ENCODE peak calls at places on chromosomes 6 and 20, in seven cellular contexts. C is cardiac septum; Z is stimulated activated CD4-positive, alpha-beta T cell treated with anti-CD3 and anti-CD28 coated beads, Interleukin-15, amount 100 ng/mL, for 24 hours; Y is T follicular helper cell; P is Kasumi-1; N is GM12891; A is H4. I is an unnamed sample.

GRCh38 chr6:130958468-130958867 is 104.6 kb downstream of the EPB41L2 start:
- DNase-seq in A (no peak), C (no peak), N (no peak), P (no peak), Z (no peak), Y (no peak), I (no peak)

GRCh38 chr6:15663057-15663638 is 320 bp upstream of the DTNBP1 start:
- DNase-seq in P (no peak), Z (no peak), C (no peak), N (peak; percentile 82), Y (no peak), A (peak; percentile 46), I (peak; percentile 91)

GRCh38 chr20:37095108-37095608 is 639 bp downstream of the RBL1 start:
- DNase-seq in Z (peak; percentile 52), C (no peak), Y (peak; percentile 51), A (no peak), N (peak; percentile 18), P (peak; percentile 58), I (peak; percentile 82)

GRCh38 chr6:41191569-41191968 is 9.4 kb downstream of the TREML2 start:
- DNase-seq in P (peak; percentile 6), C (no peak), N (no peak), A (no peak), Z (peak; percentile 63), Y (no peak), I (peak; percentile 75)

GRCh38 chr6:3627501-3627900 is 124.0 kb downstream of the PXDC1 start:
- DNase-seq in P (no peak), Z (no peak), N (no peak), C (peak; percentile 31), A (no peak), Y (no peak), I (no peak)

GRCh38 chr6:80742481-80742880 is 636.0 kb downstream of the BCKDHB start:
- DNase-seq in N (no peak), C (no peak), Z (no peak), P (peak; percentile 48), A (peak; percentile 41), Y (no peak), I (peak; percentile 67)

GRCh38 chr6:123965894-123966293 is 162.2 kb downstream of the NKAIN2 start:
- DNase-seq in A (peak; percentile 35), P (no peak), C (no peak), Z (no peak), Y (no peak), N (no peak), I (no peak)

GRCh38 chr20:62219101-62219991 is 732 bp downstream of the HRH3 start:
- DNase-seq in C (no peak), N (no peak), Y (no peak), A (no peak), Z (no peak), P (no peak), I (no peak)

GRCh38 chr20:60210779-60211617 is 252.8 kb downstream of the CDH26 start:
- DNase-seq in Z (peak; percentile 74), N (peak; percentile 32), C (peak; percentile 89), Y (peak; percentile 20), P (peak; percentile 49), A (no peak), I (peak; percentile 84)

GRCh38 chr6:119158057-119158848 is 79.8 kb upstream of the FAM184A start:
- DNase-seq in N (no peak), Z (no peak), A (no peak), P (no peak), C (peak; percentile 78), Y (no peak), I (no peak)

GRCh38 chr6:160127270-160128124 is 5.9 kb downstream of the SLC22A1 start:
- DNase-seq in C (peak; percentile 66), N (no peak), P (no peak), Z (no peak), A (no peak), Y (no peak), I (no peak)

I was measured in Karpas-422.